ENCODE peak calls at places on chromosomes 3 and 15, in eight cellular contexts. L is K562, J is brain microvascular endothelial cell, M is esophagus squamous epithelium, W is GM23338, X is testis, A is cardiac muscle cell, O is heart left ventricle. I is an unnamed sample.

GRCh38 chr3:172202797-172203196 is 163.4 kb downstream of the FNDC3B start:
- DNase-seq in L (no peak), J (no peak), M (no peak), W (no peak), X (no peak), A (no peak), O (no peak), I (no peak)

GRCh38 chr3:9231006-9231405 is 18.4 kb downstream of the SRGAP3 start:
- DNase-seq in L (no peak), J (no peak), M (no peak), W (no peak), X (peak; percentile 37), A (no peak), O (no peak), I (no peak)

GRCh38 chr15:49865925-49866757 is 245.3 kb downstream of the DTWD1 start:
- DNase-seq in L (no peak), J (no peak), M (no peak), W (no peak), X (no peak), A (no peak), O (no peak), I (no peak)

GRCh38 chr15:25504307-25504706 is 65.5 kb upstream of the UBE3A start:
- DNase-seq in L (no peak), J (no peak), M (no peak), W (no peak), X (no peak), A (no peak), O (no peak), I (no peak)

GRCh38 chr3:122786067-122786466 is 7.6 kb downstream of the HSPBAP1 start:
- DNase-seq in L (no peak), J (peak; percentile 75), M (no peak), W (no peak), X (no peak), A (no peak), O (no peak), I (no peak)

GRCh38 chr3:123330441-123330991 is 118.4 kb downstream of the ADCY5 start:
- DNase-seq in L (no peak), J (no peak), M (no peak), W (no peak), X (peak; percentile 46), A (no peak), O (peak; percentile 76), I (no peak)

GRCh38 chr15:49088996-49089395 is 42.8 kb upstream of the SECISBP2L start:
- DNase-seq in L (no peak), J (no peak), M (no peak), W (no peak), X (no peak), A (peak; percentile 25), O (no peak), I (no peak)

GRCh38 chr15:26132786-26133185 is 269.7 kb upstream of the ATP10A start:
- DNase-seq in L (no peak), J (no peak), M (no peak), W (no peak), X (no peak), A (no peak), O (no peak), I (no peak)

GRCh38 chr3:49173116-49173791 is 1.9 kb downstream of the KLHDC8B start:
- DNase-seq in L (peak; percentile 63), J (peak; percentile 13), M (no peak), W (peak; percentile 59), X (peak; percentile 59), A (peak; percentile 86), O (peak; percentile 83), I (no peak)

GRCh38 chr3:153209596-153209995 is 47.6 kb downstream of the RAP2B start:
- DNase-seq in L (peak; percentile 28), J (peak; percentile 51), M (no peak), W (peak; percentile 91), X (no peak), A (no peak), O (peak; percentile 38), I (no peak)

GRCh38 chr3:106611841-106612240 is 743.0 kb upstream of the CBLB start:
- DNase-seq in L (no peak), J (no peak), M (no peak), W (no peak), X (no peak), A (no peak), O (no peak), I (no peak)

GRCh38 chr15:63385911-63386531 is 4.4 kb upstream of the CA12 start:
- DNase-seq in L (no peak), J (no peak), M (no peak), W (no peak), X (no peak), A (no peak), O (no peak), I (no peak)

GRCh38 chr3:129282727-129283327 is 4.2 kb downstream of the HMCES start:
- DNase-seq in L (no peak), J (no peak), M (no peak), W (no peak), X (no peak), A (no peak), O (no peak), I (peak; percentile 82)

GRCh38 chr3:129224984-129225393 is 24.4 kb upstream of the COPG1 start:
- DNase-seq in L (no peak), J (peak; percentile 58), M (peak; percentile 16), W (no peak), X (peak; percentile 91), A (no peak), O (peak; percentile 95), I (no peak)

GRCh38 chr3:59607628-59608027 is 557.8 kb upstream of the CFAP20DC start:
- DNase-seq in L (peak; percentile 3), J (no peak), M (no peak), W (no peak), X (no peak), A (peak; percentile 19), O (no peak), I (no peak)

GRCh38 chr3:31252216-31253185 is 280.2 kb upstream of the STT3B start:
- DNase-seq in L (no peak), J (no peak), M (no peak), W (no peak), X (no peak), A (no peak), O (no peak), I (no peak)

GRCh38 chr3:142087676-142088075 is 61.7 kb downstream of the TFDP2 start:
- DNase-seq in L (no peak), J (peak; percentile 21), M (no peak), W (no peak), X (no peak), A (no peak), O (no peak), I (no peak)

GRCh38 chr15:94667109-94667508 is 435.7 kb downstream of the MCTP2 start:
- DNase-seq in L (no peak), J (no peak), M (no peak), W (no peak), X (no peak), A (no peak), O (no peak), I (no peak)

GRCh38 chr15:40747685-40748631 is 7.1 kb downstream of the RMDN3 start:
- DNase-seq in L (no peak), J (no peak), M (no peak), W (no peak), X (no peak), A (no peak), O (no peak), I (no peak)

GRCh38 chr3:186790261-186790981 is 7.0 kb downstream of the EIF4A2 start:
- DNase-seq in L (no peak), J (no peak), M (no peak), W (peak; percentile 40), X (no peak), A (peak; percentile 33), O (no peak), I (no peak)
- TF ChIP-seq CTCF in L (no peak), J (peak; percentile 30), M (no peak), W (no peak), X (no peak), A (peak; percentile 29), O (no peak), I (no peak)

GRCh38 chr3:100090669-100091005 is 23.7 kb downstream of the FILIP1L start:
- DNase-seq in L (no peak), J (no peak), M (no peak), W (no peak), X (no peak), A (no peak), O (no peak), I (no peak)
- TF ChIP-seq CTCF in L (no peak), J (no peak), M (no peak), W (no peak), X (no peak), A (no peak), O (no peak), I (no peak)

GRCh38 chr3:38168151-38168987 is 3.0 kb downstream of the OXSR1 start:
- DNase-seq in L (no peak), J (peak; percentile 57), M (no peak), W (no peak), X (no peak), A (no peak), O (no peak), I (no peak)

GRCh38 chr3:38163117-38163870 is 2.0 kb upstream of the OXSR1 start:
- DNase-seq in L (peak; percentile 41), J (no peak), M (no peak), W (peak; percentile 51), X (no peak), A (no peak), O (no peak), I (no peak)

GRCh38 chr3:38165722-38166387 is 518 bp downstream of the OXSR1 start:
- DNase-seq in L (peak; percentile 74), J (peak; percentile 43), M (no peak), W (peak; percentile 58), X (peak; percentile 65), A (no peak), O (peak; percentile 72), I (no peak)

GRCh38 chr3:38164136-38164965 is 986 bp upstream of the OXSR1 start:
- DNase-seq in L (no peak), J (no peak), M (no peak), W (no peak), X (peak; percentile 21), A (no peak), O (no peak), I (no peak)

DNA sequence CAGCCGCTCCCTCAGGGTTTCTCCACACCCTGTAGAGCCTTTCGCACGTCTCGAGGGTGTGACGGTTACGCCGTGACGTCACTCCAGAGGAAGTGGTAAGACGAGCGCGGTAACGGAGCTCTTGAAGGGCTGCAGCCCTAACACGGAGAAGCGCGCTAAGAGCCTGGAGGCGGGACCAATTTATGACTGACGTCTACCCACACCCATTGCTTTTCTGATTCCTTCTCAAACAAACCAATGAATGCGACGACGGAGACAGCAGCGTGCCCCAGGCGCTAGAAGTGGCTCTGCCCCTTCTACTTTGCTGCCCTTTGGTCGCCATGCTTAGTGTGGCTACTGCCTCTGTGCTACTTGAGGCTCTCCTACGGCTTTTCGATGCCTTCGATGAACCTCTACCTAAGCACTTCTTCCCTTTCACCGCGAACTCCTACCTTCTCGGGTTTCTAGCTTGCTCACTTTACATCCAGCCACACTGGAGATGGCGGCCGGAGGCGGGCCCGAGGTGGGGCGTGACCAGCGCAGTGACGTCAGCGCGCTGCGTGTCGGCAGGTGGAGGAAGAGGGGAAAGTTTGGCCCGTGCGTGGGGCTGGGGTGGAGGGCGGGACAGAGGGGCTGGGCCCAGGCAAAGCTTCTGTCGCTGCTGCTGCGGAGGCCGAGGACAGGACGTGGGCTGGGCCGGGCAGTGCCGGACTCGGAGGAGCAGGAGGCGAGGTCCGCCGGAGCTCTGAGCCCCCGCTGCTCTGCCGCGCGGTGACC is at the start of gene OXSR1:
- DNase-seq in L (peak; percentile 97), J (peak; percentile 100), M (peak; percentile 97), W (peak; percentile 99), X (peak; percentile 99), A (peak; percentile 98), O (peak; percentile 100), I (peak; percentile 94)
- TF ChIP-seq CTCF in L (no peak), J (no peak), M (no peak), W (no peak), X (peak; percentile 16), A (no peak), O (no peak), I (no peak)

GRCh38 chr15:29656636-29657475 is 165.4 kb downstream of the TJP1 start:
- DNase-seq in L (peak; percentile 59), J (no peak), M (no peak), W (peak; percentile 92), X (peak; percentile 71), A (peak; percentile 46), O (no peak), I (no peak)
- TF ChIP-seq CTCF in L (peak; percentile 67), J (no peak), M (no peak), W (no peak), X (no peak), A (no peak), O (no peak), I (no peak)

I was measured in GM10248.